ENCODE peak calls at places on chromosomes 2 and 18, in six cellular contexts. G is ascending aorta, V is astrocyte of the spinal cord, K is AG04450, B is fibroblast of mammary gland, J is SJCRH30. U is an unnamed sample.

GRCh38 chr2:57100436-57100835 is 916.6 kb downstream of the CCDC85A start:
- DNase-seq in G (no peak), J (no peak), B (no peak), V (no peak), K (no peak), U (no peak)

GRCh38 chr2:219612605-219613286 is 14.7 kb upstream of the SLC4A3 start:
- DNase-seq in V (no peak), K (no peak), B (no peak), G (no peak), J (no peak), U (no peak)

GRCh38 chr2:101829429-101829828 is 131.9 kb downstream of the MAP4K4 start:
- DNase-seq in V (no peak), G (no peak), K (no peak), J (no peak), B (no peak), U (no peak)

GRCh38 chr2:226981731-226982373 is 146.0 kb downstream of the RHBDD1 start:
- DNase-seq in K (no peak), B (no peak), J (no peak), V (no peak), G (no peak), U (no peak)

GRCh38 chr2:146931109-146931508 is 913.7 kb upstream of the ACVR2A start:
- DNase-seq in K (no peak), G (no peak), V (no peak), J (no peak), B (no peak), U (no peak)

GRCh38 chr2:106885981-106886915 is at the start of gene ST6GAL2:
- DNase-seq in B (no peak), G (peak), K (no peak), V (peak), J (peak), U (no peak)

GRCh38 chr18:5311273-5312009 is 15.9 kb upstream of the ZBTB14 start:
- DNase-seq in G (no peak), K (no peak), V (no peak), B (peak), J (no peak), U (no peak)

GRCh38 chr2:167844714-167845530 is 402.5 kb downstream of the STK39 start:
- DNase-seq in V (no peak), G (no peak), B (no peak), K (no peak), J (peak), U (no peak)

GRCh38 chr2:18214936-18215335 is 336.5 kb downstream of the KCNS3 start:
- DNase-seq in J (no peak), V (peak), K (no peak), G (no peak), B (peak), U (no peak)

GRCh38 chr2:172431428-172431827 is 4.0 kb downstream of the ITGA6 start:
- DNase-seq in K (no peak), J (no peak), B (no peak), G (no peak), V (no peak), U (peak)

GRCh38 chr2:172429351-172429968 is 2.1 kb downstream of the ITGA6 start:
- DNase-seq in B (no peak), G (no peak), V (peak), J (peak), K (no peak), U (no peak)

GRCh38 chr2:172428841-172429173 is 1.4 kb downstream of the ITGA6 start:
- DNase-seq in G (no peak), K (no peak), J (no peak), B (no peak), V (no peak), U (no peak)

GRCh38 chr2:172430671-172431070 is 3.3 kb downstream of the ITGA6 start:
- DNase-seq in J (no peak), K (no peak), G (no peak), B (no peak), V (no peak), U (no peak)

DNA sequence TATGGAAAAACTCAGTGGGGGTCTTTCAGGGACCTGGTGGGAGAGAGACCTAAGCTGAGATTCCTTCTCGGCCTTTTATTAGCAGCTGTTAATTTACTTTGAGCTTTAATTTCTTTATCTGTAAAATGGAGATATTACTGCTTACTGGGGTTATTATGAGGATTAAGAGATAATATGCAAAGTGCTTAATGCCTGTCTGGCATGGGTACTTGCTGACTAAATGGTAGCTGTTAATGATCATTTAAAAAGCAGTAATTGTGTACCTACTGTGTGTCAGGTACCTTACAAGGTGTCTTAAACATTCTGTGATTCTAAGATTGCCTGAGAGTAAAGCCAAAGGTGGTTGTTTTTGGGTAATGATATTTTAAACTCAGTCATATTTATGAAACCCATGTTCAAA is 2.6 kb downstream of the ITGA6 start:
- DNase-seq in K (no peak), B (no peak), J (no peak), V (no peak), G (no peak), U (no peak)
- H3K4me3 ChIP-seq in K (no peak), B (no peak), J (peak), V (no peak), G (no peak), U (peak)

GRCh38 chr2:177262958-177263450 is 1.5 kb downstream of the NFE2L2 start:
- DNase-seq in B (no peak), G (no peak), V (no peak), J (no peak), K (no peak), U (no peak)
- H3K4me3 ChIP-seq in B (peak), G (peak), V (peak), J (peak), K (peak), U (peak)

DNA sequence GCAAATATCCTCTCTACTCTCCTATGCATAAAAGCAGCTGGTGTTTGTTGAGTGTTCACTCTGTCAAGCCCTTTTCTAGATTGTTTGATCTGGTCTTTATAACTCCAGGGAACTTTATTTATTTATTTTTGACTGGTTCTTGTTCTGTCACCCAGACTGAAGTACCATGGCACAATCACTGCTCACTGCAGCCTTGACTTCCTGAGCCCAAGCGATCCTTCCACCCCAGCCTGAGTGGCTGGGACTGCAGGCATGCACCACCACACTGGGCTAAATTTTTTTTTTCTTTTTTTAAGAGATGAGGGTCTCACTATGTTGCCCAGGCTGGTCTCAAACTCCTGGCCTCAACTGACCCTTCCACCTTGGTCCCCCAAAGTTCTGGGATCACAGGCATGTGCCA is 12.7 kb upstream of the SLC11A1 start:
- DNase-seq in B (no peak), G (no peak), J (no peak), K (no peak), V (no peak), U (peak)
- H3K4me3 ChIP-seq in B (no peak), G (no peak), J (no peak), K (no peak), V (no peak), U (peak)

GRCh38 chr2:187554704-187555082 is 458 bp upstream of the TFPI start:
- DNase-seq in G (no peak), V (no peak), K (no peak), B (no peak), J (no peak), U (no peak)
- H3K4me3 ChIP-seq in G (no peak), V (no peak), K (peak), B (peak), J (peak), U (peak)

GRCh38 chr2:174662859-174663258 is 65.3 kb upstream of the WIPF1 start:
- DNase-seq in V (no peak), G (no peak), K (no peak), B (no peak), J (no peak), U (no peak)
- H3K4me3 ChIP-seq in V (no peak), G (no peak), K (no peak), B (no peak), J (no peak), U (no peak)

GRCh38 chr2:71546777-71547281 is 93.5 kb downstream of the DYSF start:
- DNase-seq in K (no peak), J (no peak), V (no peak), B (no peak), G (no peak), U (peak)

GRCh38 chr2:71544919-71545571 is 91.7 kb downstream of the DYSF start:
- DNase-seq in J (no peak), B (no peak), V (no peak), G (peak), K (no peak), U (peak)

GRCh38 chr2:71547616-71548285 is 94.4 kb downstream of the DYSF start:
- DNase-seq in J (no peak), K (no peak), G (no peak), B (no peak), V (no peak), U (peak)

GRCh38 chr2:71545572-71546274 is 92.4 kb downstream of the DYSF start:
- DNase-seq in K (peak), B (peak), J (peak), V (peak), G (peak), U (peak)

GRCh38 chr2:71546275-71546638 is 92.9 kb downstream of the DYSF start:
- DNase-seq in B (no peak), V (no peak), K (no peak), J (no peak), G (no peak), U (no peak)
- H3K4me3 ChIP-seq in B (no peak), V (no peak), K (no peak), J (no peak), G (no peak), U (no peak)

DNA sequence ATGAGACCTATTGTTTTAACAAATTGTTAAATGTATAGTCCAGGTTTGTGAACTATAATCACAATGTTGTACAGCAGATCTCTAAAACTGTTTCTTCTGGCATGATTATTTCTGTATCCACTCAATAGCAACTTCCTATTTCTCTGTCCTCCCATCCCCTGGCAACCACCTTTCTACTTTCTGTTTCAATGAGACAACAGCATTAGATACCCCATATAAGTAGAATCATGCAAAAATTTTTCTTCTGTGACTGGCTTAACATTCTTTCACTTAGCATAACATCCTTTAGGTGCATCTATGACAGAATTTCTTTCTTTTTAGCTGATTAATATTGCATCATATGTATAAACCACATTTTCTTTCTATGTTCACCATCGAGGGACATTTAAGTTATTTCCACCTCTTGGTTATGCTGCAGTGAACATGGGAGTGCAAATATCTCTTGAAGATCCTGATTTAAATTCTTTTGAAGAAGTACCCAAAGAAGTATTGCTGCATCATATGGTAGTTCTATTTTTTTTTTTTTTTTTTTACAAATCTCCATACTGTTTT is 713.5 kb downstream of the LRP1B start:
- DNase-seq in V (peak), J (no peak), G (no peak), K (no peak), B (no peak), U (no peak)
- H3K4me3 ChIP-seq in V (no peak), J (no peak), G (no peak), K (no peak), B (no peak), U (no peak)

DNA sequence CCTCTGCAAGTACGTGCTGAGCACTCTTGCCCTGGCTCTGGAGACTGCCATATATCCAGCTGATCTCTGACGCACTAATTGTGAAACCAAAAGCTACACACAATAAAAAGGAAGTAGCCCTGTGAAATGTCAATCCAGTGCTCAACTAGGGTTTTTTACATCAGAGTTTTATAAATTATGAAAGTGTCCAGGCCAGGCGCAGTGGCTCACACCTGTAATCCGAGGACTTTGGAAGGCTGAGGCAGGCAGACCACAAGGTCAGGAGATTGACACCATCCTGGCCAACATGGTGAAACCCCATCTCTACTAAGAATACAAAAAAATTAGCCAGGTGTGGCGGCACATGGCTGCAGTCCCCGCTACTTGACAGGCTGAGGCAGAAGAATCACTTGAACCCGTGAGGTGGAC is 24.5 kb upstream of the PEX13 start:
- DNase-seq in B (no peak), K (no peak), J (no peak), V (no peak), G (no peak), U (no peak)
- H3K4me3 ChIP-seq in B (no peak), K (no peak), J (no peak), V (no peak), G (no peak), U (no peak)

DNA sequence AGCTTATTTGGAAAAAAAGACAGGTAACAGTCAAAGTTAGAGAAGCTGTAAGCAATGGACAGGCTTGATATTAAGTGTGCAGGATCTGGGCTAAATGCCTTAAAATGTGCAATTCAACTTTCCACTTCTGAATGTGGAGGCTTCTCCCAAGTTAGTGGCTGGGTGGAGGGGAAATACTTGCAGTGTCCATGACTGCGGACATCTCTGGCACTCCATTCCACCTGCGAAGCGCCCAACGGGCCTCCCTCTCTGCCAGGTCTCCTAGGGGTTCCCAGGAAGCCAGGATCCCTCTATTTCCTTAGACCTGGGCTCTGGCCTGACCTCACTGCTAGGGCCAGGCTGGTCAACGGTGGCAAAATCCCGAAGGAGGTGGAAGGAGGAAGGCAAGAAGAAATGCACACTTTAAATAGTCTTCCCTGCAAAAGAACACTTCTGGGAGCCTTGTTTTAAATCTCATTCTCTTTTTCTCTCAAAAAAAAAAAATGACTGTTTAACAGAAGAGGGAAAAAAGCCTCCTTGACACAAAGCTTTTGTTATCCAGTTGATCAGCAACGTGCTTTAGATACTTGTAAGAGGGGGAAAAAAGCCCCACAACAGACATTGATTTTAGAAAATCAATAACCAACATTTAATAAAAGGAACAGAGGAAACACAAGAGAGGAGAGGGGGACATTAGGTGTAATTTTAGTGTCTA is 5.0 kb downstream of the ZEB2 start:
- DNase-seq in V (peak), G (no peak), J (no peak), K (no peak), B (no peak), U (no peak)
- H3K4me3 ChIP-seq in V (peak), G (peak), J (peak), K (peak), B (peak), U (peak)